ENCODE peak calls at places on chromosomes 3 and 15, in four cellular contexts. One of them, this sample, is unnamed.
A peak's percentile ranks its signal among the peaks of the same experiment; 100 is the strongest.

GRCh38 chr3:119409844-119410243 is 53.6 kb downstream of the TMEM39A start:
- DNase-seq in HepG2: no peak
- DNase-seq in K562: no peak
- DNase-seq in WTC11: no peak
- DNase-seq in this sample: no peak

GRCh38 chr3:152352559-152352958 is 83.8 kb downstream of the MBNL1 start:
- DNase-seq in HepG2: no peak
- DNase-seq in K562: no peak
- DNase-seq in WTC11: no peak
- DNase-seq in this sample: no peak

GRCh38 chr15:93942140-93942808 is 289.1 kb upstream of the MCTP2 start:
- DNase-seq in HepG2: no peak
- DNase-seq in K562: no peak
- DNase-seq in WTC11: no peak
- DNase-seq in this sample: no peak

GRCh38 chr3:72274511-72275295 is 489.8 kb upstream of the PROK2 start:
- DNase-seq in HepG2: no peak
- DNase-seq in K562: no peak
- DNase-seq in WTC11: no peak
- DNase-seq in this sample: no peak

GRCh38 chr3:129095285-129095684 is 26.3 kb downstream of the RAB43 start:
- DNase-seq in HepG2: no peak
- DNase-seq in K562: no peak
- DNase-seq in WTC11: no peak
- DNase-seq in this sample: no peak

GRCh38 chr15:65801229-65801813 is 9.2 kb upstream of the DENND4A start:
- DNase-seq in HepG2: peak; percentile 43
- DNase-seq in K562: no peak
- DNase-seq in WTC11: no peak
- DNase-seq in this sample: no peak

GRCh38 chr3:195260286-195260905 is 10.6 kb downstream of the XXYLT1 start:
- DNase-seq in HepG2: no peak
- DNase-seq in K562: no peak
- DNase-seq in WTC11: peak; percentile 59
- DNase-seq in this sample: no peak

GRCh38 chr3:72492240-72492639 is 356.0 kb downstream of the SHQ1 start:
- DNase-seq in HepG2: no peak
- DNase-seq in K562: no peak
- DNase-seq in WTC11: no peak
- DNase-seq in this sample: no peak

GRCh38 chr3:171797265-171797679 is 13.0 kb downstream of the PLD1 start:
- DNase-seq in HepG2: no peak
- DNase-seq in K562: no peak
- DNase-seq in WTC11: no peak
- DNase-seq in this sample: no peak

GRCh38 chr3:143000525-143000924 is 845 bp upstream of the U2SURP start:
- DNase-seq in HepG2: peak; percentile 25
- DNase-seq in K562: peak; percentile 42
- DNase-seq in WTC11: no peak
- DNase-seq in this sample: no peak
- TF ChIP-seq ELF4 in HepG2: no peak
- TF ChIP-seq ELF4 in K562: no peak
- TF ChIP-seq ELF4 in WTC11: no peak
- TF ChIP-seq ELF4 in this sample: no peak

DNA sequence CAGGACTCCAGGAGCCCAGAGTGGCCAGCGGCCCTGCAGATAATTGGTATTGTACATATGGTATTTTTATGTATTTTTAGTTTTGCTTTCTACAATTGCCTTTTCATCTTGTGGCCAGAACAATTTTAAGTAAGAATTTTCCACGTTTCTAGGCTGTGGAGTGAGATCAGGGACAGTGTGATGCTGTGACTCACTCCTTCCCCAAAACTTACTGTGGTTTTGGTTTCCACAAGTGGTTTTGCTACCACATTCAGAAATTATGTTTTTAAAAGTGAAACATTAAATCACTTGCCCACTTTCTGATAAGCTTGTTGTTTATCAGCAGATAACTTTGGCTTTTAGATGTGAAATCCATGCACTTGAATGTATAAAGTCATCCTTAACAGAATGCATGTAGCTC is 192.1 kb upstream of the THRB start:
- DNase-seq in HepG2: no peak
- DNase-seq in K562: no peak
- DNase-seq in WTC11: no peak
- DNase-seq in this sample: no peak
- TF ChIP-seq SP1 in HepG2: no peak
- TF ChIP-seq SP1 in K562: no peak
- TF ChIP-seq SP1 in WTC11: no peak
- TF ChIP-seq SP1 in this sample: no peak

DNA sequence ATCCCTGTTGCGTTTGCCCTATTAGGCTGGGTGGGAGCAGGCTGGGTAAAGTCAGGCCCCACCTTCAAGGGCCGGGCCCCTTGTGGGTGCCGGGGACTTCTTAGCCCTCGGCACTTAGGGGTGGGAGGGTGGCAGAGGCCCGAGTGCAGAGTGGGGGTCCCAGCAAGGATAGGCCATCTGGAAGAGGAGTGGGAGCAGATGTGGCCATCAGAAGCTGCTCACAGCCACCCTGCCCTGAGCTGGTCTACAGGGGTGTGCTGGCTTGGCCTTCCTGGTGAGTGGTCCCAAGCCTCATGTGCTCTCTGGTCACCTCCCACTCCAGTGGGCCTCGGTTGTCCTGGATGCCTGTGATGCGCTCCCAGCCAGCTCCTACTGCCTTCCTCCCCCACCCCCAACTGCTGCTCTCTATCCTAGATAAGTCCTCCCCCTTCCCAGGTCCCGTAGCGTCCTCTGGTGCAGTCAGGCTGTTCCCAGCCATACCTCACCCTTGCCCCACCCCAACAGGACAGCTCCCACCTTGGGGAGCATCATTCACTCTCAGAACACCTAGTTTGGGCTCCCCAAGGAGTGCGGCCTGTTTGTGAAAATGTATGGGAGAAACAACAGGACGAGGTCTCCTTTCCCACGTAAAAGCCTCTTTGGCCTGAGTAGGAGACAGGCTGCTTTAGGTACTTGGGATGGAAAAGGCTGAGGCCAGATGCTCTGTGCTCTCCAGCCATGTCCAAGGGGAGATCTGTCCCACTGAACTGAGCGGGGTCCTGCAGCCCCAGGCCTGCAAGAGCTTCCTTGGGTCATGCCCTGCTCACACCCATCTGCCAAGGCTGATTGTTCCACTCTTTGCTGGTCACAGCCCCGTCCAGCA is 24.9 kb upstream of the PLXNA1 start:
- DNase-seq in HepG2: no peak
- DNase-seq in K562: no peak
- DNase-seq in WTC11: peak; percentile 8
- DNase-seq in this sample: no peak
- TF ChIP-seq ELF4 in HepG2: no peak
- TF ChIP-seq ELF4 in K562: no peak
- TF ChIP-seq ELF4 in WTC11: no peak
- TF ChIP-seq ELF4 in this sample: no peak

GRCh38 chr15:42992626-42993025 is 72.0 kb upstream of the TTBK2 start:
- DNase-seq in HepG2: no peak
- DNase-seq in K562: peak; percentile 12
- DNase-seq in WTC11: no peak
- DNase-seq in this sample: no peak

GRCh38 chr15:42999201-42999779 is 78.7 kb upstream of the TTBK2 start:
- DNase-seq in HepG2: no peak
- DNase-seq in K562: no peak
- DNase-seq in WTC11: no peak
- DNase-seq in this sample: no peak

GRCh38 chr15:42996871-42997270 is 76.3 kb upstream of the TTBK2 start:
- DNase-seq in HepG2: no peak
- DNase-seq in K562: no peak
- DNase-seq in WTC11: peak; percentile 48
- DNase-seq in this sample: no peak

GRCh38 chr15:42994546-42994945 is 74.0 kb upstream of the TTBK2 start:
- DNase-seq in HepG2: no peak
- DNase-seq in K562: no peak
- DNase-seq in WTC11: no peak
- DNase-seq in this sample: no peak
- TF ChIP-seq SP1 in HepG2: no peak
- TF ChIP-seq SP1 in K562: no peak
- TF ChIP-seq SP1 in WTC11: no peak
- TF ChIP-seq SP1 in this sample: no peak

GRCh38 chr3:66397745-66398144 is 103.1 kb downstream of the LRIG1 start:
- DNase-seq in HepG2: no peak
- DNase-seq in K562: peak; percentile 17
- DNase-seq in WTC11: no peak
- DNase-seq in this sample: no peak
- TF ChIP-seq ELF4 in HepG2: no peak
- TF ChIP-seq ELF4 in K562: no peak
- TF ChIP-seq ELF4 in WTC11: no peak
- TF ChIP-seq ELF4 in this sample: no peak

DNA sequence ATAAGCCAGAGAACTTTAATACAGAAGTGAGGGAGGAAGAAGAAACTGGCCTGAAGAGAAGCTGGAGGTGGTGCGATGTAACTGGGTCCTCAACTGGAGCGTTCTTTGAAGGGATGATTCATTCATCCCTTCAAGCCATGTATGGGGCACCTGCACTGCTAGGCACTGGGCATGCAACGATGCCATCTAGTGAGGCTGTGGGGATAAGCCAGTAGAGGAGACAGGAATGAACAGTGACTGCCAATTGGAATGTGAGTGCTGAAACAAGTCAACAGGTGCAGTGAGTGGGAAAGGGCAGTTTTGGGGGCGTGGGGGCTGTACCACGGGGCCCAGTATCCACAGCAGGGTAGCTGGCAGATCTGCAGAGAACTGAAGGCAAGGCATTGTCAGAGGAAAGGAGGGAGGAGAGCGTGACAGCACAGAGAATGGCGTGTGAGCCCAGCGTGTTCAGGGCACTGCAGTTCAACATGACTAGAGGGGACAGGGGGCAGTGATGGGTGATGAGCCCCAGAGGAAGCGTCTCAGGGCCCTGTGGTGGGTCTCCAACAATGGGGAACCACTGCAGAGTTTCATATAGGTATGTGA is 3.8 kb upstream of the KIF23 start:
- DNase-seq in HepG2: peak; percentile 11
- DNase-seq in K562: no peak
- DNase-seq in WTC11: peak; percentile 39
- DNase-seq in this sample: no peak
- TF ChIP-seq SP1 in HepG2: no peak
- TF ChIP-seq SP1 in K562: no peak
- TF ChIP-seq SP1 in WTC11: no peak
- TF ChIP-seq SP1 in this sample: no peak

GRCh38 chr15:98728107-98728810 is 79.9 kb downstream of the IGF1R start:
- DNase-seq in HepG2: no peak
- DNase-seq in K562: no peak
- DNase-seq in WTC11: no peak
- DNase-seq in this sample: no peak
- TF ChIP-seq ELF4 in HepG2: no peak
- TF ChIP-seq ELF4 in K562: no peak
- TF ChIP-seq ELF4 in WTC11: no peak
- TF ChIP-seq ELF4 in this sample: no peak

GRCh38 chr15:73840771-73841170 is 32.6 kb upstream of the TBC1D21 start:
- DNase-seq in HepG2: no peak
- DNase-seq in K562: no peak
- DNase-seq in WTC11: no peak
- DNase-seq in this sample: no peak

GRCh38 chr15:73843787-73844186 is 29.6 kb upstream of the TBC1D21 start:
- DNase-seq in HepG2: no peak
- DNase-seq in K562: no peak
- DNase-seq in WTC11: no peak
- DNase-seq in this sample: no peak

GRCh38 chr15:73841756-73842590 is 31.4 kb upstream of the TBC1D21 start:
- DNase-seq in HepG2: no peak
- DNase-seq in K562: no peak
- DNase-seq in WTC11: no peak
- DNase-seq in this sample: no peak

GRCh38 chr15:73845507-73845906 is 27.9 kb upstream of the TBC1D21 start:
- DNase-seq in HepG2: no peak
- DNase-seq in K562: no peak
- DNase-seq in WTC11: no peak
- DNase-seq in this sample: no peak

DNA sequence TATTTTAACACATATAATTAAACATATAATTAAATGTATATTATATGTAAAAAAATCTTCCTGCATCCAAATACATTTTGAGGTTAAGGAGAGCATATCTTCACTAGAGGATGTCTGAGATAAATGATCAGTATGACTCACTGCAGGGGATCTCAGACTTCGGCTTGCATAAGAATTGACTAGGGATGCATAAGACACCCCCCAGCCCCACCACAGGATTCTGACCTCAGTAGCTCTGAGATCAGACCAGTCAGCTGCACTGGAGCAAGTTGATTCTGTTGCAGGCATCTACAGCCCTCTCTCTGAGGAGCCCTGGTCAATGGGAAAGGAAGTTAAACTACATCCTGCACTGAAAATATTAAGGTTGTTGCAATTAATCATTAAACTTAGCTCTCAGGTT is 29.0 kb upstream of the TBC1D21 start:
- DNase-seq in HepG2: no peak
- DNase-seq in K562: no peak
- DNase-seq in WTC11: no peak
- DNase-seq in this sample: no peak
- TF ChIP-seq SP1 in HepG2: no peak
- TF ChIP-seq SP1 in K562: no peak
- TF ChIP-seq SP1 in WTC11: no peak
- TF ChIP-seq SP1 in this sample: no peak

DNA sequence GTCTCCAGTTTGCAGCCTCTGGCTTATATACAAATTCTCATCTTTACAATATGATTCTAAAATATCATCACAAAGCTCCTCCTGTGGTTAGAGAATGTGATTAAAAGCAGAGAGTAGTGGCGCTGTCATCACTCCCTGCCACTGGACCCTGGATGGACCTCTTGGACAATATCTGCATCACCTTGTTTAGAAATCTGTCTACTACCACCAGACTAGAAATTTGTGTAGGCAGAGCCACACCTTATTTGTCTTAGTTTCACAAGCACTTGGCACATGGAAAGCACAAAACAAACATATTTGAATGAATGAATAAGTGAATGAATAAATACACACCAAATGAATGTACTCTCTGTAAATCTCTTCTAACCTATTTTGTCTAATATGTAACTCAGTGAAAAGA is 68.1 kb downstream of the IMPG2 start:
- DNase-seq in HepG2: no peak
- DNase-seq in K562: no peak
- DNase-seq in WTC11: no peak
- DNase-seq in this sample: no peak
- TF ChIP-seq ELF4 in HepG2: no peak
- TF ChIP-seq ELF4 in K562: no peak
- TF ChIP-seq ELF4 in WTC11: no peak
- TF ChIP-seq ELF4 in this sample: no peak

GRCh38 chr15:31484369-31484951 is 157.8 kb downstream of the KLF13 start:
- DNase-seq in HepG2: no peak
- DNase-seq in K562: no peak
- DNase-seq in WTC11: no peak
- DNase-seq in this sample: no peak

GRCh38 chr15:31483924-31484368 is 157.3 kb downstream of the KLF13 start:
- DNase-seq in HepG2: no peak
- DNase-seq in K562: no peak
- DNase-seq in WTC11: peak; percentile 48
- DNase-seq in this sample: no peak

GRCh38 chr15:31484986-31485385 is 158.4 kb downstream of the KLF13 start:
- DNase-seq in HepG2: no peak
- DNase-seq in K562: no peak
- DNase-seq in WTC11: no peak
- DNase-seq in this sample: no peak

GRCh38 chr15:31482122-31482922 is 155.7 kb downstream of the KLF13 start:
- DNase-seq in HepG2: no peak
- DNase-seq in K562: no peak
- DNase-seq in WTC11: no peak
- DNase-seq in this sample: no peak

GRCh38 chr15:31483053-31483923 is 156.7 kb downstream of the KLF13 start:
- DNase-seq in HepG2: no peak
- DNase-seq in K562: no peak
- DNase-seq in WTC11: peak; percentile 52
- DNase-seq in this sample: no peak
- TF ChIP-seq SP1 in HepG2: no peak
- TF ChIP-seq SP1 in K562: no peak
- TF ChIP-seq SP1 in WTC11: peak; percentile 17
- TF ChIP-seq SP1 in this sample: no peak

This sample was measured in HEK293T.